ENCODE peak calls at places on chromosomes 11 and 22, in eight cellular contexts. C, L, Q, Z, U, W, K and J are unnamed samples. For H3K4me1, the result is how much of the 10 kb centered on the place peaks cover.

GRCh38 chr11:101096036-101096704 is 33.4 kb downstream of the PGR start:
- DNase-seq in C (no peak), Q (no peak), U (no peak), Z (no peak), K (no peak), L (no peak), W (no peak), J (no peak)

GRCh38 chr11:124535552-124536232 is 7.8 kb downstream of the OR8B12 start:
- DNase-seq in W (no peak), Z (no peak), Q (no peak), U (no peak), L (no peak), C (no peak), K (peak), J (no peak)

GRCh38 chr11:46485852-46486443 is 94.4 kb upstream of the CHRM4 start:
- DNase-seq in Q (no peak), K (no peak), W (no peak), C (no peak), L (no peak), U (no peak), Z (no peak), J (no peak)

GRCh38 chr11:67252831-67253239 is 13.4 kb upstream of the GRK2 start:
- DNase-seq in U (no peak), K (peak), Q (peak), Z (no peak), C (peak), W (peak), L (no peak), J (no peak)

GRCh38 chr11:71117311-71117710 is 135.1 kb downstream of the SHANK2 start:
- DNase-seq in K (peak), Z (no peak), U (no peak), Q (no peak), C (no peak), W (no peak), L (no peak), J (no peak)

GRCh38 chr22:48805516-48805915 is 1022.2 kb downstream of the BRD1 start:
- DNase-seq in Q (no peak), L (no peak), U (no peak), W (no peak), Z (no peak), K (no peak), C (no peak), J (no peak)

GRCh38 chr22:17634696-17635095 is 3.9 kb upstream of the BCL2L13 start:
- DNase-seq in Z (no peak), C (no peak), W (no peak), Q (no peak), K (no peak), L (no peak), U (no peak), J (no peak)

GRCh38 chr11:12723410-12724297 is 49.4 kb downstream of the TEAD1 start:
- DNase-seq in Q (no peak), L (no peak), U (no peak), K (peak), C (no peak), W (no peak), Z (no peak), J (no peak)

GRCh38 chr11:66359662-66360087 is 11.9 kb downstream of the SLC29A2 start:
- DNase-seq in U (no peak), C (no peak), W (peak), Q (no peak), L (no peak), K (no peak), Z (no peak), J (no peak)

GRCh38 chr11:128919192-128919591 is 23.5 kb downstream of the TP53AIP1 start:
- DNase-seq in W (no peak), K (no peak), L (no peak), C (no peak), Q (no peak), U (no peak), Z (no peak), J (no peak)

GRCh38 chr11:124894606-124895430 is 2.8 kb downstream of the ROBO4 start:
- DNase-seq in C (no peak), W (no peak), Z (no peak), K (no peak), L (no peak), U (no peak), Q (no peak), J (no peak)

GRCh38 chr11:7892059-7892699 is 38.9 kb downstream of the OR10A6 start:
- DNase-seq in C (no peak), U (no peak), W (no peak), L (no peak), Z (no peak), Q (no peak), K (no peak), J (no peak)

GRCh38 chr22:40856513-40857308 is at the start of the genes ST13 and XPNPEP3:
- DNase-seq in Q (peak), U (peak), K (peak), C (peak), L (peak), W (peak), Z (peak), J (peak)

GRCh38 chr22:40853330-40853729 is 3.1 kb downstream of the ST13 start:
- DNase-seq in Q (no peak), L (no peak), C (no peak), W (no peak), Z (no peak), U (no peak), K (no peak), J (no peak)

GRCh38 chr22:40855960-40856512 is 403 bp downstream of the ST13 start:
- DNase-seq in U (no peak), Q (peak), L (no peak), K (peak), C (no peak), W (peak), Z (no peak), J (no peak)

GRCh38 chr22:40855104-40855959 is 1.1 kb downstream of the ST13 start:
- DNase-seq in W (peak), U (peak), C (no peak), L (no peak), Z (no peak), K (no peak), Q (no peak), J (no peak)

DNA sequence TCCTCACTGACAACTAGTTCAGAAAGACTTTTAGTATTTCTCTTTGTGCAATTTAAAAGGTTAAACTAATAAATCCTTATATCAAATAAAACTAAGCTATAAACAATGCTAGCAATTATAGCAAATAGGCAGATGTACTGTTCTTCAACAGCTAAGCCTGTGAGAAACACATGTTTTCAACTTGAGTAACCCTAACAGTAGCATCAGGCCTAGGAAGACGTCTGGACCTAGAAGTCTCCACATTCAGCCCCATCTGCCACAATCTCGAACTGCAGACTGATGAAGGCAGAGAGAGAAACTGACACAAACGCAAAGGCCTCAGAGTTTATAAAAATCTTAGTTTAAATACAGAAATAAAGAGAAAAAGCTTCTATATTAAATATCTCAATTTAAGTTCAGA is 2.5 kb downstream of the ST13 start:
- DNase-seq in Z (no peak), W (no peak), K (no peak), C (no peak), Q (no peak), L (no peak), U (no peak), J (no peak)
- H3K4me3 ChIP-seq in Z (no peak), W (peak), K (peak), C (peak), Q (no peak), L (no peak), U (no peak), J (no peak)

GRCh38 chr22:35735622-35736021 is 17.9 kb downstream of the APOL5 start:
- DNase-seq in C (no peak), Q (no peak), L (no peak), U (no peak), Z (no peak), W (no peak), K (no peak), J (no peak)

GRCh38 chr22:35736701-35737100 is 19.0 kb downstream of the APOL5 start:
- DNase-seq in C (no peak), W (no peak), Z (no peak), K (no peak), Q (no peak), U (no peak), L (no peak), J (no peak)

GRCh38 chr22:35734517-35734827 is 16.8 kb downstream of the APOL5 start:
- DNase-seq in W (no peak), U (no peak), L (no peak), Z (no peak), C (no peak), K (no peak), Q (no peak), J (no peak)

GRCh38 chr22:35733742-35734516 is 16.3 kb downstream of the APOL5 start:
- DNase-seq in L (no peak), W (no peak), Z (no peak), U (no peak), C (no peak), K (no peak), Q (no peak), J (no peak)

GRCh38 chr22:35736166-35736565 is 18.5 kb downstream of the APOL5 start:
- DNase-seq in W (no peak), Q (no peak), U (no peak), L (no peak), Z (no peak), C (no peak), K (no peak), J (no peak)
- H3K4me1 ChIP-seq in W (under half), Q (under half), U (under half), L (under half), Z (under half), C (under half), K (under half), J (under half)

DNA sequence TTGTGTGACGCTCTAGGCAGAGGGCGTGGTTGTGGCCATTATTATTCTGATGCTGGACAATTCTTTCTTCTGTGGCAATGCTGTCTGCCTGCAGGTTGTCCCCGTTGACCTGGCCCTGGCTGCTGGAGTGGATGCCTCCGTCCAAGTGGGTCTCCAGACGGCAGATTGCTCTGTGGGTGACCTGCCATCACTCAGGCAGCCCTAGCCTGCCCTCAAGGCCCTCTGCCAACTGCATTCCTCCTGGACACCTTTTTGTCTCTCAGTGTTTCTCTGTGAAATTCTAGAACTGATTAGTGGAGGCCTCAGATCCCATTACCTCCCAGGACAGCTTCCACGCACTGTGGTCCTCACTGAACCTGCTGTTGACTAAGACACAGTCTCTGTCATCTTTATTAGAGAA is 86.7 kb downstream of the TBC1D22A start:
- DNase-seq in C (no peak), W (no peak), K (no peak), Q (no peak), L (peak), Z (no peak), U (no peak), J (no peak)
- TF ChIP-seq CTCF in C (no peak), W (no peak), K (no peak), Q (no peak), L (no peak), Z (no peak), U (no peak), J (no peak)

DNA sequence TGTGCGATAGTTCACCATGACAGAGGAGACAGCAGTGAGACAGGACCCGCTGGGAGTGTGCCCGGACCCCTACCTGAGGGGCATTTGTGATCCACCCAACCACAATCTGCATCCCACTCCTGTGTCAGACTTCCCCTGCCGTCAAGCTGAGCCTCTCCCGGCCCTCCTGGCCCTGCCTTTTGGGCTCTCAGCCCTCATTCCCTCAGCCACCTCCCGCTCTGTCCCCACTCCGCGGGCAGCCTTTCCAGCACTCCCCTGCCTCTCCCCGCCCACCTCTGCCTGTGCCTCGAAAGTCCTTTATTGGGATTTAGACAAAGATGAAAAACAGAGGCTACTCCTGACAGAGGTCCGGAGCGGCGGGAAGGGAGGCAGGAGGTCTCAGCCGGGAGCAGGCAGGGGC is 4.2 kb downstream of the NFAM1 start:
- DNase-seq in U (no peak), K (no peak), W (peak), C (no peak), Q (no peak), L (no peak), Z (no peak), J (no peak)
- H3K4me3 ChIP-seq in U (no peak), K (no peak), W (no peak), C (no peak), Q (no peak), L (no peak), Z (no peak), J (no peak)